ENCODE peak calls at places on chromosomes 12 and 14, in nine cellular contexts. One of them, this sample, is unnamed.

GRCh38 chr12:60172266-60172665 is 576.4 kb downstream of the SLC16A7 start:
- DNase-seq in M059J: peak; percentile 52
- DNase-seq in Caco-2: no peak
- DNase-seq in activated effector memory CD4-positive, alpha-beta T cell treated with Interleukin-2 at 50 U/mL for 16 hours: no peak
- DNase-seq in NCI-H345: no peak
- DNase-seq in activated T-cell treated with anti-CD3 and anti-CD28 coated beads, Interleukin-2, amount 50 U/mL, for 72 hours: no peak
- DNase-seq in stimulated activated CD8-positive, alpha-beta memory T cell treated with anti-CD3 and anti-CD28 coated beads, Interleukin-12 subunit alpha, Interleukin-12 subunit beta, amount 100 ng/mL, for 4 hours: no peak
- DNase-seq in stimulated activated CD4-positive, alpha-beta T cell treated with anti-CD3 and anti-CD28 coated beads, Interleukin-2, amount 100 ng/mL, for 24 hours: no peak
- DNase-seq in H9: no peak
- DNase-seq in this sample: peak; percentile 60

GRCh38 chr12:123519151-123520001 is 14.1 kb downstream of the RILPL1 start:
- DNase-seq in M059J: peak; percentile 87
- DNase-seq in Caco-2: peak; percentile 91
- DNase-seq in activated effector memory CD4-positive, alpha-beta T cell treated with Interleukin-2 at 50 U/mL for 16 hours: no peak
- DNase-seq in NCI-H345: no peak
- DNase-seq in activated T-cell treated with anti-CD3 and anti-CD28 coated beads, Interleukin-2, amount 50 U/mL, for 72 hours: no peak
- DNase-seq in stimulated activated CD8-positive, alpha-beta memory T cell treated with anti-CD3 and anti-CD28 coated beads, Interleukin-12 subunit alpha, Interleukin-12 subunit beta, amount 100 ng/mL, for 4 hours: no peak
- DNase-seq in stimulated activated CD4-positive, alpha-beta T cell treated with anti-CD3 and anti-CD28 coated beads, Interleukin-2, amount 100 ng/mL, for 24 hours: no peak
- DNase-seq in H9: peak; percentile 56
- DNase-seq in this sample: peak; percentile 72

GRCh38 chr14:50862171-50862570 is 9.7 kb upstream of the ABHD12B start:
- DNase-seq in M059J: no peak
- DNase-seq in Caco-2: no peak
- DNase-seq in activated effector memory CD4-positive, alpha-beta T cell treated with Interleukin-2 at 50 U/mL for 16 hours: no peak
- DNase-seq in NCI-H345: no peak
- DNase-seq in activated T-cell treated with anti-CD3 and anti-CD28 coated beads, Interleukin-2, amount 50 U/mL, for 72 hours: no peak
- DNase-seq in stimulated activated CD8-positive, alpha-beta memory T cell treated with anti-CD3 and anti-CD28 coated beads, Interleukin-12 subunit alpha, Interleukin-12 subunit beta, amount 100 ng/mL, for 4 hours: no peak
- DNase-seq in stimulated activated CD4-positive, alpha-beta T cell treated with anti-CD3 and anti-CD28 coated beads, Interleukin-2, amount 100 ng/mL, for 24 hours: no peak
- DNase-seq in H9: no peak
- DNase-seq in this sample: no peak

GRCh38 chr12:110349521-110350151 is 53.9 kb downstream of the ANAPC7 start:
- DNase-seq in M059J: no peak
- DNase-seq in Caco-2: no peak
- DNase-seq in activated effector memory CD4-positive, alpha-beta T cell treated with Interleukin-2 at 50 U/mL for 16 hours: peak; percentile 15
- DNase-seq in NCI-H345: no peak
- DNase-seq in activated T-cell treated with anti-CD3 and anti-CD28 coated beads, Interleukin-2, amount 50 U/mL, for 72 hours: peak; percentile 53
- DNase-seq in stimulated activated CD8-positive, alpha-beta memory T cell treated with anti-CD3 and anti-CD28 coated beads, Interleukin-12 subunit alpha, Interleukin-12 subunit beta, amount 100 ng/mL, for 4 hours: peak; percentile 11
- DNase-seq in stimulated activated CD4-positive, alpha-beta T cell treated with anti-CD3 and anti-CD28 coated beads, Interleukin-2, amount 100 ng/mL, for 24 hours: peak; percentile 44
- DNase-seq in H9: no peak
- DNase-seq in this sample: no peak

GRCh38 chr14:75069021-75069810 is at the start of gene ZC2HC1C:
- DNase-seq in M059J: peak; percentile 84
- DNase-seq in Caco-2: peak; percentile 94
- DNase-seq in activated effector memory CD4-positive, alpha-beta T cell treated with Interleukin-2 at 50 U/mL for 16 hours: peak; percentile 53
- DNase-seq in NCI-H345: peak; percentile 96
- DNase-seq in activated T-cell treated with anti-CD3 and anti-CD28 coated beads, Interleukin-2, amount 50 U/mL, for 72 hours: peak; percentile 78
- DNase-seq in stimulated activated CD8-positive, alpha-beta memory T cell treated with anti-CD3 and anti-CD28 coated beads, Interleukin-12 subunit alpha, Interleukin-12 subunit beta, amount 100 ng/mL, for 4 hours: peak; percentile 31
- DNase-seq in stimulated activated CD4-positive, alpha-beta T cell treated with anti-CD3 and anti-CD28 coated beads, Interleukin-2, amount 100 ng/mL, for 24 hours: peak; percentile 71
- DNase-seq in H9: peak; percentile 97
- DNase-seq in this sample: peak; percentile 79

GRCh38 chr14:24133730-24134129 is 2.3 kb upstream of the PSME1 start:
- DNase-seq in M059J: no peak
- DNase-seq in Caco-2: no peak
- DNase-seq in activated effector memory CD4-positive, alpha-beta T cell treated with Interleukin-2 at 50 U/mL for 16 hours: no peak
- DNase-seq in NCI-H345: no peak
- DNase-seq in activated T-cell treated with anti-CD3 and anti-CD28 coated beads, Interleukin-2, amount 50 U/mL, for 72 hours: no peak
- DNase-seq in stimulated activated CD8-positive, alpha-beta memory T cell treated with anti-CD3 and anti-CD28 coated beads, Interleukin-12 subunit alpha, Interleukin-12 subunit beta, amount 100 ng/mL, for 4 hours: no peak
- DNase-seq in stimulated activated CD4-positive, alpha-beta T cell treated with anti-CD3 and anti-CD28 coated beads, Interleukin-2, amount 100 ng/mL, for 24 hours: no peak
- DNase-seq in H9: no peak
- DNase-seq in this sample: no peak

GRCh38 chr12:85424581-85425348 is 144.7 kb downstream of the ALX1 start:
- DNase-seq in M059J: peak; percentile 33
- DNase-seq in Caco-2: peak; percentile 46
- DNase-seq in activated effector memory CD4-positive, alpha-beta T cell treated with Interleukin-2 at 50 U/mL for 16 hours: no peak
- DNase-seq in NCI-H345: no peak
- DNase-seq in activated T-cell treated with anti-CD3 and anti-CD28 coated beads, Interleukin-2, amount 50 U/mL, for 72 hours: peak; percentile 1
- DNase-seq in stimulated activated CD8-positive, alpha-beta memory T cell treated with anti-CD3 and anti-CD28 coated beads, Interleukin-12 subunit alpha, Interleukin-12 subunit beta, amount 100 ng/mL, for 4 hours: no peak
- DNase-seq in stimulated activated CD4-positive, alpha-beta T cell treated with anti-CD3 and anti-CD28 coated beads, Interleukin-2, amount 100 ng/mL, for 24 hours: no peak
- DNase-seq in H9: no peak
- DNase-seq in this sample: peak; percentile 10

GRCh38 chr12:90630006-90630405 is 325.0 kb downstream of the CCER1 start:
- DNase-seq in M059J: no peak
- DNase-seq in Caco-2: no peak
- DNase-seq in activated effector memory CD4-positive, alpha-beta T cell treated with Interleukin-2 at 50 U/mL for 16 hours: no peak
- DNase-seq in NCI-H345: peak; percentile 92
- DNase-seq in activated T-cell treated with anti-CD3 and anti-CD28 coated beads, Interleukin-2, amount 50 U/mL, for 72 hours: no peak
- DNase-seq in stimulated activated CD8-positive, alpha-beta memory T cell treated with anti-CD3 and anti-CD28 coated beads, Interleukin-12 subunit alpha, Interleukin-12 subunit beta, amount 100 ng/mL, for 4 hours: no peak
- DNase-seq in stimulated activated CD4-positive, alpha-beta T cell treated with anti-CD3 and anti-CD28 coated beads, Interleukin-2, amount 100 ng/mL, for 24 hours: no peak
- DNase-seq in H9: no peak
- DNase-seq in this sample: no peak

GRCh38 chr12:112862570-112863137 is 44.1 kb upstream of the OAS1 start:
- DNase-seq in M059J: no peak
- DNase-seq in Caco-2: no peak
- DNase-seq in activated effector memory CD4-positive, alpha-beta T cell treated with Interleukin-2 at 50 U/mL for 16 hours: no peak
- DNase-seq in NCI-H345: peak; percentile 76
- DNase-seq in activated T-cell treated with anti-CD3 and anti-CD28 coated beads, Interleukin-2, amount 50 U/mL, for 72 hours: no peak
- DNase-seq in stimulated activated CD8-positive, alpha-beta memory T cell treated with anti-CD3 and anti-CD28 coated beads, Interleukin-12 subunit alpha, Interleukin-12 subunit beta, amount 100 ng/mL, for 4 hours: no peak
- DNase-seq in stimulated activated CD4-positive, alpha-beta T cell treated with anti-CD3 and anti-CD28 coated beads, Interleukin-2, amount 100 ng/mL, for 24 hours: no peak
- DNase-seq in H9: no peak
- DNase-seq in this sample: no peak

GRCh38 chr12:126588586-126589249 is 1523.5 kb downstream of the AACS start:
- DNase-seq in M059J: peak; percentile 9
- DNase-seq in Caco-2: no peak
- DNase-seq in activated effector memory CD4-positive, alpha-beta T cell treated with Interleukin-2 at 50 U/mL for 16 hours: no peak
- DNase-seq in NCI-H345: no peak
- DNase-seq in activated T-cell treated with anti-CD3 and anti-CD28 coated beads, Interleukin-2, amount 50 U/mL, for 72 hours: peak; percentile 26
- DNase-seq in stimulated activated CD8-positive, alpha-beta memory T cell treated with anti-CD3 and anti-CD28 coated beads, Interleukin-12 subunit alpha, Interleukin-12 subunit beta, amount 100 ng/mL, for 4 hours: no peak
- DNase-seq in stimulated activated CD4-positive, alpha-beta T cell treated with anti-CD3 and anti-CD28 coated beads, Interleukin-2, amount 100 ng/mL, for 24 hours: no peak
- DNase-seq in H9: no peak
- DNase-seq in this sample: no peak

GRCh38 chr12:22657538-22657937 is 32.6 kb downstream of the ETNK1 start:
- DNase-seq in M059J: peak; percentile 7
- DNase-seq in Caco-2: no peak
- DNase-seq in activated effector memory CD4-positive, alpha-beta T cell treated with Interleukin-2 at 50 U/mL for 16 hours: no peak
- DNase-seq in NCI-H345: no peak
- DNase-seq in activated T-cell treated with anti-CD3 and anti-CD28 coated beads, Interleukin-2, amount 50 U/mL, for 72 hours: peak; percentile 8
- DNase-seq in stimulated activated CD8-positive, alpha-beta memory T cell treated with anti-CD3 and anti-CD28 coated beads, Interleukin-12 subunit alpha, Interleukin-12 subunit beta, amount 100 ng/mL, for 4 hours: no peak
- DNase-seq in stimulated activated CD4-positive, alpha-beta T cell treated with anti-CD3 and anti-CD28 coated beads, Interleukin-2, amount 100 ng/mL, for 24 hours: no peak
- DNase-seq in H9: no peak
- DNase-seq in this sample: no peak

GRCh38 chr14:52706286-52706685 is 714 bp upstream of the PSMC6 start:
- DNase-seq in M059J: peak; percentile 50
- DNase-seq in Caco-2: no peak
- DNase-seq in activated effector memory CD4-positive, alpha-beta T cell treated with Interleukin-2 at 50 U/mL for 16 hours: peak; percentile 22
- DNase-seq in NCI-H345: no peak
- DNase-seq in activated T-cell treated with anti-CD3 and anti-CD28 coated beads, Interleukin-2, amount 50 U/mL, for 72 hours: peak; percentile 53
- DNase-seq in stimulated activated CD8-positive, alpha-beta memory T cell treated with anti-CD3 and anti-CD28 coated beads, Interleukin-12 subunit alpha, Interleukin-12 subunit beta, amount 100 ng/mL, for 4 hours: no peak
- DNase-seq in stimulated activated CD4-positive, alpha-beta T cell treated with anti-CD3 and anti-CD28 coated beads, Interleukin-2, amount 100 ng/mL, for 24 hours: peak; percentile 52
- DNase-seq in H9: no peak
- DNase-seq in this sample: peak; percentile 30

GRCh38 chr12:94186461-94187237 is 38.3 kb downstream of the PLXNC1 start:
- DNase-seq in M059J: peak; percentile 62
- DNase-seq in Caco-2: no peak
- DNase-seq in activated effector memory CD4-positive, alpha-beta T cell treated with Interleukin-2 at 50 U/mL for 16 hours: no peak
- DNase-seq in NCI-H345: no peak
- DNase-seq in activated T-cell treated with anti-CD3 and anti-CD28 coated beads, Interleukin-2, amount 50 U/mL, for 72 hours: no peak
- DNase-seq in stimulated activated CD8-positive, alpha-beta memory T cell treated with anti-CD3 and anti-CD28 coated beads, Interleukin-12 subunit alpha, Interleukin-12 subunit beta, amount 100 ng/mL, for 4 hours: no peak
- DNase-seq in stimulated activated CD4-positive, alpha-beta T cell treated with anti-CD3 and anti-CD28 coated beads, Interleukin-2, amount 100 ng/mL, for 24 hours: no peak
- DNase-seq in H9: peak; percentile 93
- DNase-seq in this sample: peak; percentile 67

GRCh38 chr12:27289414-27289813 is 43.2 kb upstream of the BMAL2 start:
- DNase-seq in M059J: peak; percentile 17
- DNase-seq in Caco-2: no peak
- DNase-seq in activated effector memory CD4-positive, alpha-beta T cell treated with Interleukin-2 at 50 U/mL for 16 hours: no peak
- DNase-seq in NCI-H345: no peak
- DNase-seq in activated T-cell treated with anti-CD3 and anti-CD28 coated beads, Interleukin-2, amount 50 U/mL, for 72 hours: no peak
- DNase-seq in stimulated activated CD8-positive, alpha-beta memory T cell treated with anti-CD3 and anti-CD28 coated beads, Interleukin-12 subunit alpha, Interleukin-12 subunit beta, amount 100 ng/mL, for 4 hours: no peak
- DNase-seq in stimulated activated CD4-positive, alpha-beta T cell treated with anti-CD3 and anti-CD28 coated beads, Interleukin-2, amount 100 ng/mL, for 24 hours: no peak
- DNase-seq in H9: no peak
- DNase-seq in this sample: no peak

This sample was measured in EL.